ENCODE peak calls at places on chromosomes 13 and 19, in five cellular contexts. S is PC-3; Q is body of pancreas; K is stimulated activated CD8-positive, alpha-beta memory T cell treated with anti-CD3 and anti-CD28 coated beads, Interleukin-4, amount 100 ng/mL, for 1 hour; L is head of caudate nucleus. R is an unnamed sample.

GRCh38 chr13:37918116-37919100 is 48.8 kb upstream of the TRPC4 start:
- DNase-seq in S (peak; percentile 8), Q (no peak), K (no peak), L (no peak), R (no peak)

GRCh38 chr13:37143901-37144300 is 38.4 kb upstream of the CSNK1A1L start:
- DNase-seq in S (no peak), Q (no peak), K (no peak), L (no peak), R (no peak)

GRCh38 chr13:78241278-78241919 is 322.8 kb upstream of the EDNRB start:
- DNase-seq in S (peak; percentile 51), Q (peak; percentile 16), K (no peak), L (peak; percentile 3), R (no peak)

GRCh38 chr19:38709671-38710415 is 34.4 kb downstream of the CAPN12 start:
- DNase-seq in S (no peak), Q (no peak), K (no peak), L (no peak), R (no peak)

GRCh38 chr13:21435710-21436151 is 23.4 kb downstream of the ZDHHC20 start:
- DNase-seq in S (peak; percentile 62), Q (peak; percentile 70), K (peak; percentile 36), L (peak; percentile 7), R (peak; percentile 59)

GRCh38 chr13:94595006-94595942 is 678 bp downstream of the TGDS start:
- DNase-seq in S (peak; percentile 12), Q (peak; percentile 28), K (no peak), L (no peak), R (peak; percentile 25)

GRCh38 chr19:23526302-23526701 is 131.0 kb upstream of the ZNF91 start:
- DNase-seq in S (peak; percentile 34), Q (no peak), K (no peak), L (no peak), R (no peak)

GRCh38 chr13:105220886-105221285 is 1314.6 kb downstream of the EFNB2 start:
- DNase-seq in S (no peak), Q (no peak), K (no peak), L (no peak), R (no peak)

GRCh38 chr19:23774156-23774971 is 15.7 kb upstream of the ZNF681 start:
- DNase-seq in S (no peak), Q (no peak), K (no peak), L (no peak), R (no peak)

GRCh38 chr13:100497394-100497793 is 91.2 kb downstream of the GGACT start:
- DNase-seq in S (no peak), Q (no peak), K (no peak), L (no peak), R (no peak)

GRCh38 chr13:44734204-44734707 is 158.1 kb upstream of the TSC22D1 start:
- DNase-seq in S (peak; percentile 69), Q (peak; percentile 70), K (no peak), L (no peak), R (no peak)

GRCh38 chr13:74869846-74870245 is 612.1 kb downstream of the TBC1D4 start:
- DNase-seq in S (peak; percentile 56), Q (no peak), K (no peak), L (no peak), R (no peak)

GRCh38 chr13:92842145-92842544 is 384.5 kb upstream of the GPC6 start:
- DNase-seq in S (peak; percentile 25), Q (no peak), K (no peak), L (no peak), R (no peak)